ENCODE peak calls at places on chromosomes 13 and 19, in nine cellular contexts. Q, D, P, O, H, S, I, Z and A are unnamed samples.

GRCh38 chr13:23743269-23743668 is 145.9 kb downstream of the MIPEP start:
- DNase-seq in Z (no peak), I (no peak), D (no peak), H (no peak), Q (no peak), O (no peak), S (no peak), P (no peak), A (no peak)

GRCh38 chr19:35901055-35901644 is 810 bp upstream of the NFKBID start:
- DNase-seq in S (no peak), Z (no peak), Q (no peak), P (no peak), I (no peak), O (no peak), H (no peak), D (no peak), A (no peak)

GRCh38 chr13:73081256-73081915 is 22.6 kb downstream of the KLF5 start:
- DNase-seq in S (no peak), Q (no peak), P (no peak), I (no peak), H (no peak), D (no peak), O (no peak), Z (no peak), A (no peak)

GRCh38 chr13:26184791-26185250 is 37.3 kb downstream of the RNF6 start:
- DNase-seq in O (peak; percentile 80), Q (peak; percentile 65), Z (peak; percentile 78), H (peak; percentile 68), D (no peak), S (peak; percentile 46), P (no peak), I (peak; percentile 58), A (no peak)

GRCh38 chr13:79386125-79386822 is 19.8 kb downstream of the RBM26 start:
- DNase-seq in S (no peak), D (no peak), P (no peak), H (peak; percentile 25), O (no peak), Z (no peak), I (no peak), Q (no peak), A (no peak)

GRCh38 chr13:80871481-80871880 is 530.6 kb upstream of the SPRY2 start:
- DNase-seq in D (no peak), Z (peak; percentile 62), Q (no peak), O (no peak), I (no peak), H (no peak), P (no peak), S (no peak), A (no peak)

GRCh38 chr19:49362926-49363264 is 679 bp upstream of the TEAD2 start:
- DNase-seq in O (peak; percentile 49), S (no peak), D (no peak), H (no peak), Q (peak; percentile 65), P (no peak), Z (no peak), I (peak; percentile 32), A (no peak)

GRCh38 chr19:5891572-5891937 is 12.0 kb downstream of the NDUFA11 start:
- DNase-seq in Q (no peak), P (no peak), O (no peak), H (no peak), S (no peak), I (no peak), Z (no peak), D (no peak), A (no peak)

GRCh38 chr13:23871616-23872220 is 17.5 kb downstream of the MIPEP start:
- DNase-seq in Q (no peak), S (no peak), O (no peak), Z (peak; percentile 76), D (no peak), P (no peak), H (no peak), I (no peak), A (no peak)

GRCh38 chr13:98133949-98134348 is 8.9 kb upstream of the FARP1 start:
- DNase-seq in D (no peak), H (no peak), Q (no peak), P (no peak), I (no peak), Z (no peak), S (no peak), O (no peak), A (no peak)

GRCh38 chr13:27954406-27954851 is 14.7 kb downstream of the CDX2 start:
- DNase-seq in Z (no peak), I (peak; percentile 19), H (no peak), Q (peak; percentile 69), D (no peak), P (no peak), O (peak; percentile 4), S (no peak), A (no peak)

GRCh38 chr13:46359731-46360130 is 27.3 kb downstream of the RUBCNL start:
- DNase-seq in Q (no peak), D (no peak), O (no peak), H (no peak), I (no peak), S (no peak), P (no peak), Z (peak; percentile 38), A (no peak)

GRCh38 chr19:4966591-4966990 is 2.3 kb upstream of the KDM4B start:
- DNase-seq in O (no peak), S (no peak), D (no peak), I (no peak), P (no peak), Q (no peak), Z (no peak), H (no peak), A (no peak)

GRCh38 chr13:48876289-48876688 is 99.4 kb upstream of the FNDC3A start:
- DNase-seq in Z (no peak), H (no peak), O (no peak), S (no peak), I (no peak), Q (no peak), D (no peak), P (no peak), A (no peak)

GRCh38 chr19:11338164-11338563 is 1.3 kb downstream of the RAB3D start:
- DNase-seq in S (no peak), O (no peak), D (no peak), Q (no peak), P (no peak), I (no peak), H (no peak), Z (no peak), A (no peak)

GRCh38 chr19:49114630-49115363 is 627 bp downstream of the LIN7B start:
- DNase-seq in O (peak; percentile 63), Z (peak; percentile 46), D (peak; percentile 78), I (peak; percentile 79), S (peak; percentile 79), P (no peak), Q (no peak), H (peak; percentile 50), A (no peak)

DNA sequence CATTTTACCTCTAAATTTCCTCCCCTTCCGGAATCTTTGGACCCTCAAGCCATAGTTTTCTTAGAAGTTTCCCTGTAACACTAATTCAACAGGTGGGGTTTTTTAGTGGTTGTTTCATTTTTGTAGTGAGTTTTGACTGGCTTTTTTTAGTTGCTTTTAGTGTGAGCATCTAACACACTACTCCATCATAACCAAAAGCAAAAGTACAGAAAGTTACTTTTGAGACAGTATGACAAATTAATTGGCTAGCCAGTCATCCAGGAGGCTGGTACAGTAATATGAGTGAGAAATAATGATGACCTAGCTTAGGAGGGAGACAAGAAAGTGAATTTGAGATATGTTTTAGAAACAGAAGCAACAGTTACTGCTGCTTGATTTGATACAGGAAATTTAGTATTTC is 71.5 kb downstream of the DNAJC15 start:
- DNase-seq in Z (no peak), H (no peak), P (no peak), D (no peak), I (no peak), S (no peak), O (no peak), Q (no peak), A (no peak)
- H3K27ac ChIP-seq in Z (no peak overlapping the region), H (no peak overlapping the region), P (no peak overlapping the region), D (no peak overlapping the region), I (no peak overlapping the region), S (no peak overlapping the region), O (no peak overlapping the region), Q (no peak overlapping the region), A (no peak overlapping the region)

DNA sequence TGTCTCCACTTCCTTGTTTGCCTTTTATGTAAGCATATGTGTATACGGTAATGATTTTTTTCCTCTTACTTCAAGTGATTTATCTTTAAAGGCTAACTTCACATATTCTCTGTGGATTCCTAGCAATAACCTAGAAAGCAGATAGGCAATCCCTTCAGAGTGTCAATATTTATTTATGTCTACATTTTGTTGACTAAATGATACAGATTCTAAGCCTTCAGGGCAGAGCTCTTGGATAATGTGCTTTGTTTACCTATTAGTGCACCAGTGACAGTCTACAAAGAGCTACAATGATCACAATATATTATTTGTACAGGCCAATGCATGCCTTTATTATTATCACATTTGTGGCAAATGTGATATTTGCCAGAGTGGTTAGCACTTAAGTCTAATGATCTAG is 406.2 kb downstream of the EFNB2 start:
- DNase-seq in Q (no peak), D (no peak), S (no peak), I (no peak), Z (no peak), H (no peak), P (no peak), O (no peak), A (no peak)
- H3K27ac ChIP-seq in Q (no peak overlapping the region), D (no peak overlapping the region), S (no peak overlapping the region), I (no peak overlapping the region), Z (no peak overlapping the region), H (no peak overlapping the region), P (no peak overlapping the region), O (no peak overlapping the region), A (no peak overlapping the region)

GRCh38 chr13:33832872-33833271 is 14.9 kb downstream of the RFC3 start:
- DNase-seq in D (no peak), P (no peak), Z (no peak), I (no peak), Q (no peak), S (no peak), O (no peak), H (no peak), A (no peak)
- H3K27ac ChIP-seq in D (no peak overlapping the region), P (no peak overlapping the region), Z (no peak overlapping the region), I (no peak overlapping the region), Q (no peak overlapping the region), S (no peak overlapping the region), O (no peak overlapping the region), H (no peak overlapping the region), A (no peak overlapping the region)

GRCh38 chr19:3335431-3336350 is 30.7 kb upstream of the NFIC start:
- DNase-seq in S (no peak), D (no peak), H (no peak), P (peak; percentile 56), Z (peak; percentile 87), I (peak; percentile 79), O (peak; percentile 89), Q (peak; percentile 88), A (peak; percentile 80)

GRCh38 chr19:3336351-3336679 is 30.1 kb upstream of the NFIC start:
- DNase-seq in I (no peak), Q (no peak), H (no peak), P (no peak), D (no peak), Z (no peak), O (no peak), S (no peak), A (no peak)

GRCh38 chr19:3333662-3334061 is 32.7 kb upstream of the NFIC start:
- DNase-seq in Q (no peak), I (no peak), P (no peak), D (no peak), O (no peak), S (no peak), Z (peak; percentile 47), H (no peak), A (no peak)

GRCh38 chr19:3338541-3339181 is 27.7 kb upstream of the NFIC start:
- DNase-seq in Q (peak; percentile 70), H (peak; percentile 67), I (peak; percentile 79), D (no peak), S (no peak), P (no peak), Z (no peak), O (peak; percentile 56), A (no peak)

GRCh38 chr19:3336680-3337523 is 29.5 kb upstream of the NFIC start:
- DNase-seq in D (peak; percentile 59), S (peak; percentile 71), Z (peak; percentile 94), Q (peak; percentile 95), I (peak; percentile 99), O (peak; percentile 94), H (no peak), P (peak; percentile 76), A (peak; percentile 92)
- H3K27ac ChIP-seq in D (peak overlapping the region; percentile 65), S (peak overlapping the region; percentile 79), Z (peak overlapping the region; percentile 75), Q (peak overlapping the region; percentile 80), I (peak overlapping the region; percentile 95), O (peak overlapping the region; percentile 96), H (no peak overlapping the region), P (peak overlapping the region; percentile 93), A (peak overlapping the region; percentile 90)